ENCODE peak calls at places on chromosomes 16 and 17, in seven cellular contexts. Q is WERI-Rb-1, S is gastrocnemius medialis, H is brain microvascular endothelial cell, G is WTC11, J is transverse colon, C is astrocyte of the spinal cord. U is an unnamed sample.

GRCh38 chr17:9199474-9200196 is 178.3 kb downstream of the NTN1 start:
- DNase-seq in Q (no peak), S (no peak), C (no peak), G (no peak), J (no peak), H (no peak), U (no peak)

GRCh38 chr17:48550313-48551205 is 5.7 kb upstream of the HOXB2 start:
- DNase-seq in C (peak), G (peak), S (no peak), J (no peak), H (no peak), Q (no peak), U (no peak)

GRCh38 chr16:67278773-67279295 is 498 bp upstream of the PLEKHG4 start:
- DNase-seq in H (no peak), G (peak), S (no peak), J (peak), C (no peak), Q (peak), U (no peak)

GRCh38 chr17:29588561-29589411 is 662 bp downstream of the GIT1 start:
- DNase-seq in Q (no peak), C (no peak), H (no peak), J (peak), S (no peak), G (no peak), U (no peak)

GRCh38 chr16:25013751-25014499 is 1.2 kb downstream of the ARHGAP17 start:
- DNase-seq in Q (no peak), J (no peak), C (no peak), H (no peak), S (no peak), G (no peak), U (no peak)

GRCh38 chr17:1563786-1564613 is 1.4 kb upstream of the PITPNA start:
- DNase-seq in S (no peak), H (no peak), J (no peak), G (no peak), C (no peak), Q (no peak), U (no peak)

GRCh38 chr17:50128441-50129302 is 1.3 kb downstream of the SAMD14 start:
- DNase-seq in S (no peak), G (peak), C (peak), Q (peak), J (no peak), H (no peak), U (no peak)

GRCh38 chr16:5468488-5468887 is 370.9 kb upstream of the EEF2KMT start:
- DNase-seq in J (no peak), G (no peak), S (no peak), H (no peak), Q (no peak), C (no peak), U (no peak)

GRCh38 chr16:30096862-30097563 is 1.0 kb upstream of the YPEL3 start:
- DNase-seq in G (peak), H (no peak), C (no peak), Q (no peak), J (no peak), S (no peak), U (no peak)

GRCh38 chr17:19399750-19400450 is 11.1 kb upstream of the RNF112 start:
- DNase-seq in G (no peak), J (no peak), Q (no peak), H (no peak), S (no peak), C (no peak), U (no peak)

GRCh38 chr17:40564883-40565744 is at the start of gene CCR7:
- DNase-seq in C (no peak), H (no peak), S (no peak), Q (no peak), J (peak), G (no peak), U (peak)

GRCh38 chr17:36496018-36496789 is 9.7 kb downstream of the ZNHIT3 start:
- DNase-seq in Q (peak), J (no peak), H (peak), G (no peak), S (no peak), C (no peak), U (no peak)

DNA sequence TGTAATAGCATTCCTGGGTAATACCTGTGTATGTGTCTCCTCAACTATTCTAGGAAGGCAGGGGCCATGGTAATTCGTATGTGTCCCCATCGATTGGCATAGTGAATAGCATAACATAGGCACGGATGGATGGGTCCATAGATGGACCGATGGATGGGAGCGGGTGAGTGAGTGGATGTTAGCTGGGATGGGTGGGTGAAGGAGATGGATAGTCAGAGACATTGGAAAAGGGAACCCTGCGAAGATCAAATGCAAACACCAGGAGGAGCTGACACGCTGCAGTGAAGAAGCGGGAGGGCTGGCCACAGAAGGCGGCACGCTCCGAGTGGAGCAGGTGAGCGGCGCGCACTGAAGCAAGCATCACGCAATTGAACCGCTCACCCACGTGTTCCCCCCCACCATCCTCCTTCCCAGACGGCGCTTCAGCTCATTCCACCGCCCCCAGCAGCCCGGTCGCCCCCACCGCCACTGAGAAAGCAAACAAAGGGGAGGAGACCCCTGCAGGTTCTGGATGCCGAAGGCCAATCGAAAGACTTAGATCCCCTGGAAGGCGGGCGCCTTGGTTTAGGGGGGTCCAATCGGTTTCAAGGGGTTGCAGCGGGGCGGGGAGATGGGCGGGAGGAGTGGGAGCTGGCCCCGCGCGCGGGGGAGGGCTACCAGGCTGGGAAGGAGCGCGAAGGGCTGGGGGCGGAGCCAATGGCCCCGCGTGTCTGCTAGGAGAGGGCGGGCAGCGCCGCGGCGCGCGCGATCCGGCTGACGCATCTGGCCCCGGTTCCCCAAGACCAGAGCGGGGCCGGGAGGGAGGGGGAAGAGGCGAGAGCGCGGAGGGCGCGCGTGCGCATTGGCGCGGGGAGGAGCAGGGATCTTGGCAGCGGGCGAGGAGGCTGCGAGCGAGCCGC is at the start of gene ARRB2:
- DNase-seq in S (peak), H (peak), G (peak), C (peak), J (peak), Q (peak), U (peak)
- TF ChIP-seq CTCF in S (peak), H (peak), G (no peak), C (peak), J (peak), Q (peak), U (peak)

DNA sequence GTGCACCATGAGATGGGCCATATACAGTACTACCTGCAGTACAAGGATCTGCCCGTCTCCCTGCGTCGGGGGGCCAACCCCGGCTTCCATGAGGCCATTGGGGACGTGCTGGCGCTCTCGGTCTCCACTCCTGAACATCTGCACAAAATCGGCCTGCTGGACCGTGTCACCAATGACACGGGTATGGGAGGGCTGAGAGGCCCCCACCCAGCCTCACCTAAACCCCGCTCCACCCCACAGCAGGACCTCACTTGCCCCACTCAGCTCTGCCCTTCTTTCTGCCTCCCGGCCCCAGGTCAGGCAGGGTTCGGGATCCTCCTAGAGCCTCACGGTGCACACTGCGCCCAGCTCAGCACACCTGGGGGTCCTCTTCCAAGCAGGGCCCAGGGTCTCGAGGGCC is 5.6 kb downstream of the ACE start:
- DNase-seq in J (no peak), H (no peak), S (no peak), Q (no peak), G (no peak), C (no peak), U (no peak)
- TF ChIP-seq CTCF in J (no peak), H (no peak), S (no peak), Q (no peak), G (no peak), C (no peak), U (no peak)

GRCh38 chr17:74859439-74860228 is at the start of gene GRIN2C:
- DNase-seq in J (no peak), G (no peak), Q (no peak), S (no peak), C (no peak), H (no peak), U (no peak)
- TF ChIP-seq CTCF in J (peak), G (peak), Q (peak), S (no peak), C (peak), H (peak), U (peak)

DNA sequence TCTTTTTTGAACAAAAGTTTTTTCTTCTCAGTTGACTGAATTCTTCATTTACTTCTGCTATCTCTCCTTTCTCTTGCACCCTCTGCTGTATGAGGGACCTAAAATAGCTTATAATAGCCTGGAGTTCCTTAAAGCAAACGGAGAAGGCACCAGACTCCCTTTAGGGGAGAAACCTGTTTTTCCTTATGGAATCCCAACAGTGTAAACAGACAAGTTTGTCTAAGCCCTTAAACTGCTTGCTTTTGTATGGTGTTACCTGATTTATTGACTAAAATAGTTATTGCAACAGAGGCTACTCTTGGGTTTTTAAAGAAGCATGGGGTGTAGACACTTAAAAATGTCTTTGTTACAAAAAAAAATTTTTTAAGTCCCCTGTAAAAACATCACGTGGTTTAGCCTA is 12.9 kb upstream of the TRIM25 start:
- DNase-seq in J (no peak), S (no peak), C (no peak), G (no peak), Q (no peak), H (no peak), U (no peak)
- TF ChIP-seq CTCF in J (no peak), S (no peak), C (no peak), G (no peak), Q (no peak), H (no peak), U (no peak)

DNA sequence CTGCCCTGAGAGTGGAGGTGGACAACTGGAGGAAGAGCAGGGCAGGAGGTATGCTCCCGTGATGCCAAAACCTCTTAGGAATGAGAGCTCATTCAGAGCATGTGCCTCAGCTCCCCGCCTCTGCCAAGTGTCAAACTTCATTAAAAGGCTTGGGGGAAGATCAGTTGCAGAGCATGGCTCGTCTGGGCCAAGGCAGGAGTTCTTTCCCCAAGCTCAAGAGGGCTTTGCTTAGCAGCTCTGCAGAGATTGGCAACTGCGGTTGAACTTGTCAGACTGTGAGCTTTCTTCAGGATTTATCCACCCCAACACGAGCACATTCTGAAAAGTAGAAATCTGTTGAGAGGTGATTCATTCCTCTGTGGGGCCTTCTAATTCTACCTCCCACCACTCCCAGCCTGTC is 248.1 kb downstream of the HS3ST3A1 start:
- DNase-seq in S (no peak), C (no peak), H (no peak), J (no peak), Q (peak), G (no peak), U (no peak)
- TF ChIP-seq CTCF in S (no peak), C (no peak), H (no peak), J (no peak), Q (no peak), G (no peak), U (no peak)

U was measured in osteocyte.